ENCODE peak calls at places on chromosomes 7 and 10, in seven cellular contexts. O is neural progenitor cell, V is LoVo, S is GM13976, C is fibroblast of villous mesenchyme, D is NCI-H1092, L is DMS79 treated with DMSO at 0.1 percent for 48 hours. W is an unnamed sample.

GRCh38 chr7:143216151-143216550 is 5.7 kb upstream of the TAS2R40 start:
- DNase-seq in O (no peak), V (no peak), S (no peak), C (peak), D (no peak), L (no peak), W (no peak)

GRCh38 chr7:17406756-17407155 is 108.3 kb downstream of the AHR start:
- DNase-seq in O (no peak), V (no peak), S (no peak), C (peak), D (no peak), L (no peak), W (no peak)

GRCh38 chr7:2750054-2750453 is 62.1 kb downstream of the AMZ1 start:
- DNase-seq in O (no peak), V (no peak), S (no peak), C (peak), D (no peak), L (no peak), W (no peak)

GRCh38 chr10:3785849-3786290 is 861 bp upstream of the KLF6 start:
- DNase-seq in O (peak), V (no peak), S (no peak), C (peak), D (no peak), L (no peak), W (peak)

GRCh38 chr7:86190347-86190746 is 453.4 kb upstream of the GRM3 start:
- DNase-seq in O (no peak), V (no peak), S (no peak), C (no peak), D (no peak), L (no peak), W (no peak)

GRCh38 chr10:43278216-43278615 is 11.4 kb upstream of the RASGEF1A start:
- DNase-seq in O (no peak), V (no peak), S (no peak), C (no peak), D (no peak), L (no peak), W (no peak)

GRCh38 chr10:43258922-43259247 is 8.0 kb downstream of the RASGEF1A start:
- DNase-seq in O (no peak), V (no peak), S (peak), C (no peak), D (no peak), L (no peak), W (no peak)

GRCh38 chr10:22500567-22501369 is 155.5 kb downstream of the SPAG6 start:
- DNase-seq in O (no peak), V (no peak), S (no peak), C (peak), D (no peak), L (no peak), W (no peak)

GRCh38 chr10:103491729-103492364 is 1.7 kb upstream of the NEURL1 start:
- DNase-seq in O (peak), V (peak), S (no peak), C (peak), D (no peak), L (no peak), W (no peak)